ENCODE peak calls at places on chromosomes 2 and 18, in four cellular contexts. One of them, this sample, is unnamed.
A peak's percentile ranks its signal among the peaks of the same experiment; 100 is the strongest.

GRCh38 chr2:106977707-106978106 is 91.7 kb upstream of the ST6GAL2 start:
- DNase-seq in heart right ventricle: no peak
- DNase-seq in left ventricle myocardium inferior: no peak
- DNase-seq in epithelial cell of esophagus: no peak
- DNase-seq in this sample: peak; percentile 69

GRCh38 chr2:221999702-222000101 is 299.1 kb downstream of the PAX3 start:
- DNase-seq in heart right ventricle: no peak
- DNase-seq in left ventricle myocardium inferior: no peak
- DNase-seq in epithelial cell of esophagus: peak; percentile 39
- DNase-seq in this sample: peak; percentile 68

GRCh38 chr18:48825101-48825745 is 125.5 kb downstream of the SMAD7 start:
- DNase-seq in heart right ventricle: no peak
- DNase-seq in epithelial cell of esophagus: no peak
- DNase-seq in left ventricle myocardium inferior: no peak
- DNase-seq in this sample: peak; percentile 59

GRCh38 chr2:45765847-45766254 is 114.4 kb downstream of the PRKCE start:
- DNase-seq in left ventricle myocardium inferior: no peak
- DNase-seq in epithelial cell of esophagus: no peak
- DNase-seq in heart right ventricle: no peak
- DNase-seq in this sample: peak; percentile 50

GRCh38 chr2:8455236-8456148 is 226.4 kb upstream of the ID2 start:
- DNase-seq in epithelial cell of esophagus: no peak
- DNase-seq in heart right ventricle: peak; percentile 44
- DNase-seq in left ventricle myocardium inferior: peak; percentile 57
- DNase-seq in this sample: no peak

GRCh38 chr2:152594792-152595191 is 122.5 kb downstream of the PRPF40A start:
- DNase-seq in left ventricle myocardium inferior: no peak
- DNase-seq in epithelial cell of esophagus: peak; percentile 24
- DNase-seq in heart right ventricle: no peak
- DNase-seq in this sample: peak; percentile 63

GRCh38 chr2:70799706-70800105 is 9.3 kb upstream of the FIGLA start:
- DNase-seq in epithelial cell of esophagus: no peak
- DNase-seq in heart right ventricle: no peak
- DNase-seq in left ventricle myocardium inferior: no peak
- DNase-seq in this sample: no peak

GRCh38 chr2:29705636-29706035 is 215.8 kb downstream of the ALK start:
- DNase-seq in heart right ventricle: no peak
- DNase-seq in epithelial cell of esophagus: no peak
- DNase-seq in left ventricle myocardium inferior: no peak
- DNase-seq in this sample: no peak

GRCh38 chr2:70385966-70386595 is 84.2 kb upstream of the FAM136A start:
- DNase-seq in left ventricle myocardium inferior: no peak
- DNase-seq in heart right ventricle: no peak
- DNase-seq in epithelial cell of esophagus: peak; percentile 68
- DNase-seq in this sample: no peak

GRCh38 chr2:174888646-174889271 is 116.4 kb downstream of the CHN1 start:
- DNase-seq in epithelial cell of esophagus: no peak
- DNase-seq in left ventricle myocardium inferior: no peak
- DNase-seq in heart right ventricle: no peak
- DNase-seq in this sample: peak; percentile 50

GRCh38 chr2:37189452-37190153 is 1.1 kb upstream of the SULT6B1 start:
- DNase-seq in left ventricle myocardium inferior: no peak
- DNase-seq in heart right ventricle: no peak
- DNase-seq in epithelial cell of esophagus: peak; percentile 93
- DNase-seq in this sample: peak; percentile 98

GRCh38 chr2:28348149-28348567 is 44.5 kb upstream of the FOSL2 start:
- DNase-seq in heart right ventricle: no peak
- DNase-seq in epithelial cell of esophagus: no peak
- DNase-seq in left ventricle myocardium inferior: no peak
- DNase-seq in this sample: no peak

GRCh38 chr2:17298453-17298852 is 219.8 kb downstream of the RAD51AP2 start:
- DNase-seq in left ventricle myocardium inferior: no peak
- DNase-seq in epithelial cell of esophagus: peak; percentile 8
- DNase-seq in heart right ventricle: no peak
- DNase-seq in this sample: peak; percentile 42

GRCh38 chr18:12041561-12041960 is 52.1 kb upstream of the ANKRD62 start:
- DNase-seq in left ventricle myocardium inferior: no peak
- DNase-seq in heart right ventricle: no peak
- DNase-seq in epithelial cell of esophagus: peak; percentile 79
- DNase-seq in this sample: peak; percentile 95

GRCh38 chr2:43041167-43041566 is 185.2 kb downstream of the ZFP36L2 start:
- DNase-seq in epithelial cell of esophagus: peak; percentile 28
- DNase-seq in heart right ventricle: no peak
- DNase-seq in left ventricle myocardium inferior: no peak
- DNase-seq in this sample: no peak

GRCh38 chr18:33804258-33804657 is 226.2 kb downstream of the ASXL3 start:
- DNase-seq in epithelial cell of esophagus: peak; percentile 81
- DNase-seq in heart right ventricle: no peak
- DNase-seq in left ventricle myocardium inferior: no peak
- DNase-seq in this sample: peak; percentile 73

DNA sequence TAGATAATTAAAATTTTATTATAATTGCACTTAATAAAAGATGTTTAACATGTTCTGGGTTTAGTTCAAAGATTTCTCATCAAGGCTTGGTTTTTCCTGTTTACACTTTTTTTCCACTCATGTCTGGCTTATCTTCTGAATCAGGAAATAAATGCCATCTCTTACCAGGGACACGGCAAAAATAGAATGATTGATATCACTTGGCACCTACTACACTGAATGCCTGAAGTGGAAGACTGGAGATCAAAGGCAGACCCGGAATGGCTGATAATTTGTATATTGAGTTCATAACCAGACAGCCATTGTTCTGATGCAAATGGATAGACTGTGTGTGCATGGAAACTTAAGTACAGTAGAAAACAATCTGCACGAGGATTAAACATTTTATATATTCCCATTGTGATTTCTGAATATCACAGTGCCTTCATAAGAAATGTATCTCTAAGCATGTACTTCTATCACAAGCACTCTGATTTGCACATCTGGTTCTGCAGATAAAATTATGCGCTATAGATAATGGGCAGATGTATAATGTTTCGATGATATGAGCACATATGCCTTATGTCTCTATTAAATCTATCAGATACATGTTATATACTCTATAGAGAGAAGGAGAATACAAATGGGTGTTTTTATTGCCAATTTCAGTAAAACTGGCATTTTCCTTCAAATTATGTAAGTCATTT is 304.8 kb downstream of the RND3 start:
- DNase-seq in heart right ventricle: no peak
- DNase-seq in left ventricle myocardium inferior: no peak
- DNase-seq in epithelial cell of esophagus: no peak
- DNase-seq in this sample: no peak
- TF ChIP-seq CTCF in heart right ventricle: no peak
- TF ChIP-seq CTCF in left ventricle myocardium inferior: no peak
- TF ChIP-seq CTCF in epithelial cell of esophagus: no peak
- TF ChIP-seq CTCF in this sample: no peak

DNA sequence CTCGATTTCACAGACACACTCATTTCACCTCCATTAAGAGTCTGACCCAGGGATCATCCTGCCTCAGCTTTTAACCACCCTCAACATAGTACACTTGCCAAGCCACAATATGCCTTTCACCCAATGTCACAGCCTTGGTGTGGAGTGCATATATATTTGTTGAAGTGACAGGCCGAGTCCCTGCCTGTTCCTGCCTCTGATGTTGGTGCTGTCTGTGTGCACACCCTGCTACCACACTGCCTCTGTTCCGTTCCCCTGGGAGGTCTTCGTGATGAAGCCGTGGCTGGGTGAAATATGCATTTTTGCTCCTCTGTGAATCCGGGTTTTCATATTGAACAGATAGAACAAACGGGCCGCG is 90.3 kb downstream of the RNF144A start:
- DNase-seq in epithelial cell of esophagus: no peak
- DNase-seq in left ventricle myocardium inferior: no peak
- DNase-seq in heart right ventricle: no peak
- DNase-seq in this sample: no peak
- H3K4me3 ChIP-seq in epithelial cell of esophagus: no peak overlapping the region
- H3K4me3 ChIP-seq in left ventricle myocardium inferior: peak overlapping the region; percentile 44
- H3K4me3 ChIP-seq in heart right ventricle: no peak overlapping the region
- H3K4me3 ChIP-seq in this sample: no peak overlapping the region

DNA sequence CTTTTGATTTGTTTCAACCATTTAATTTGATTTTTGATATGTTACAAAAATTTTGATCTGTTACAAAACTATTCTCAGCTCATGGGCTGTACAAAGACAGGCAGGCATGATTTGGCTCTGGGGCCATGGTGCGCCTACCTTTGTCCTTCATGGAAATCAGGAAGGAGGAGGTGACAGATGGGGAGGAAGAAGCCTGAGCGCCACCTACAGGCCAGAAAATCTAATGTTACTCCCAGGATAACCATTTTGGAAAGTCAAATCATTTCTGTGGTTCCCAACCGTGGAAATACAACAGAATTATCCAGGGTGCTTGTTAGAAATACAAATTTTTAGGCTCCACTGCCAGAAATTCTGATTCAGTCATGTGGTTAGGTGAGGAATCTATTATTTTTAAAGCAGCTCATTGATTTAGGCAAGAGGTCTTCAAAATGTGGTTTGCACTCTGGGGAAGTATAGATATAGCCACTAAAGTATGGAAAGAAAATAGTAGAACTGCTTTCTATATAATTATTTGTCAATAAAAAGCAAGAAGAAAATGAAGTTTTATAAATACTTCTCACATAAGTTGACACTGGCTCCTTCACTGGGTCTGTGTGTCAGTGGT is 93.9 kb downstream of the EVA1A start:
- DNase-seq in left ventricle myocardium inferior: no peak
- DNase-seq in epithelial cell of esophagus: peak; percentile 57
- DNase-seq in heart right ventricle: no peak
- DNase-seq in this sample: peak; percentile 48
- TF ChIP-seq CTCF in left ventricle myocardium inferior: peak; percentile 37
- TF ChIP-seq CTCF in epithelial cell of esophagus: peak; percentile 63
- TF ChIP-seq CTCF in heart right ventricle: peak; percentile 18
- TF ChIP-seq CTCF in this sample: peak; percentile 78

GRCh38 chr2:98026292-98026691 is 30.5 kb upstream of the TMEM131 start:
- DNase-seq in epithelial cell of esophagus: no peak
- DNase-seq in heart right ventricle: no peak
- DNase-seq in left ventricle myocardium inferior: no peak
- DNase-seq in this sample: peak; percentile 36

GRCh38 chr2:98025481-98026037 is 29.8 kb upstream of the TMEM131 start:
- DNase-seq in left ventricle myocardium inferior: no peak
- DNase-seq in epithelial cell of esophagus: peak; percentile 14
- DNase-seq in heart right ventricle: no peak
- DNase-seq in this sample: no peak

GRCh38 chr2:98027955-98028593 is 32.3 kb upstream of the TMEM131 start:
- DNase-seq in epithelial cell of esophagus: peak; percentile 38
- DNase-seq in left ventricle myocardium inferior: no peak
- DNase-seq in heart right ventricle: no peak
- DNase-seq in this sample: peak; percentile 52

GRCh38 chr2:98027535-98027934 is 31.8 kb upstream of the TMEM131 start:
- DNase-seq in left ventricle myocardium inferior: no peak
- DNase-seq in epithelial cell of esophagus: no peak
- DNase-seq in heart right ventricle: no peak
- DNase-seq in this sample: no peak

DNA sequence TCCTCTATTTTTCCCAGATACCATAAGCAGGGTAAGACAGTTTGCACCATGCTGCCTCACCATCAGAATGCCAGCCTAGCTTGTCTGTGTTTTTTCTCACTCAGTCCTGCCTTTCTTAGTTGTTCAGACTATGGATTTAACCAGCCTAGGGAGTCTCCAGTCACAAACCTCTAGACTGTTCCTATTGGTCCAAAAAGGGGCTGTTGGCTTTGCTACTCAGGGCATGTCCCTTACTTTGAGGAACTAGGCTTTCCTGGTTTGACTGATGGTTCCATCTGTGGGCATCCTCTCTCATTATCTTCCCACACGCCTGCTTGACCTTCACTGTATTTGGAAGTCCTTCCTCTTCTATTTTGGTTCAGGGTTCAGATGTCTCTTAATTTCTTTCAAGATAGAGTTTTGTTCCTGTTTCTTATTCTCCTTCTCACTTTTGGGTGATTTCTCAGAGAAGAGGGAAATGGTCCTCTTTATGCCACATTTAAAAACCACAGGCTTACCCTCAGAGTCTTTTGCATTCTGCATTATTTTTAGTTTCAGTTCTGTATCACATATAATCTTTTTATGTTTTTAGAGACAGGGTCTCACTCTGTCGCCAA is 31.3 kb upstream of the TMEM131 start:
- DNase-seq in left ventricle myocardium inferior: no peak
- DNase-seq in epithelial cell of esophagus: no peak
- DNase-seq in heart right ventricle: no peak
- DNase-seq in this sample: no peak
- H3K4me3 ChIP-seq in left ventricle myocardium inferior: no peak overlapping the region
- H3K4me3 ChIP-seq in epithelial cell of esophagus: no peak overlapping the region
- H3K4me3 ChIP-seq in heart right ventricle: no peak overlapping the region
- H3K4me3 ChIP-seq in this sample: no peak overlapping the region

GRCh38 chr2:72204156-72204781 is 56.6 kb upstream of the CYP26B1 start:
- DNase-seq in heart right ventricle: no peak
- DNase-seq in left ventricle myocardium inferior: no peak
- DNase-seq in epithelial cell of esophagus: no peak
- DNase-seq in this sample: peak; percentile 80

GRCh38 chr2:72193723-72194122 is 46.1 kb upstream of the CYP26B1 start:
- DNase-seq in left ventricle myocardium inferior: no peak
- DNase-seq in heart right ventricle: no peak
- DNase-seq in epithelial cell of esophagus: no peak
- DNase-seq in this sample: no peak

DNA sequence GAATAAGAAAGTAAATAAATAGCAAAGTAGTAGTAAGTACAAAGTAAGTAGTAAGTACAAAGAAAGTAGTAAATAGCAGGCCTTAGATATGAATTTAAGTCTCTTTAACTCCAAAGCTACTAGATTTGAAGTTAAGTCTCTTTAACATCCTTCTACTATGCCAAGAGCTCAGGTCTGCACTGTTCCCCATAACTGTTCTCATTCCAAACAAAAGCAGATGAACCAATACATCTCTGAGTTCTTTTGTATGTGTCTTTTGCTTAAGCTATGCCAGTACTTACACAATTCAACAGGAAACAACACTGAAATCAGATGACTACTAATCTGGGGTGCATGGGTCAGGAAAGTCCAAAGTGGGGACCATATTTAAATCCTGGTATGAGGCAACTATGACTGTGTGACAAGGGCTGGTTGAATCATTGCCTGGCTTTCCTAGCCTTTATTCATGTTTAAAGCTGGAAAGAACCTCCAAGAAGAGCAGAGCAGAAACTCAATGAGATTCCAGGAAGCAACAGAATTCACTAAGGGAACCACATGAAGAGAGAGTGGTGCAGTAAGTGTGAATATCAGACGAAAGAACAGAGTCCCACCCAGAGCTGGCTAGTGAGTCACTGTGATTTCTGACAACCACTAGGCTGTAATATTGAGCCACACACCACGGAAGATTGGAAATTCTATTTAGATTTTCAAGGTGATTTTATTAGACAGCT is 51.0 kb upstream of the CYP26B1 start:
- DNase-seq in left ventricle myocardium inferior: no peak
- DNase-seq in heart right ventricle: no peak
- DNase-seq in epithelial cell of esophagus: peak; percentile 80
- DNase-seq in this sample: peak; percentile 90
- TF ChIP-seq CTCF in left ventricle myocardium inferior: no peak
- TF ChIP-seq CTCF in heart right ventricle: no peak
- TF ChIP-seq CTCF in epithelial cell of esophagus: peak; percentile 31
- TF ChIP-seq CTCF in this sample: peak; percentile 65

This sample was measured in choroid plexus epithelial cell.